ENCODE peak calls at places on chromosomes 6 and 20, in seven cellular contexts. One of them, this sample, is unnamed.
A peak's percentile ranks its signal among the peaks of the same experiment; 100 is the strongest.

GRCh38 chr6:126959765-126960164 is 158.7 kb upstream of the RSPO3 start:
- DNase-seq in activated B cell treated with CpG ODN at 0.5 μM for 24 hours: no peak
- DNase-seq in HT1080: peak; percentile 18
- DNase-seq in GOT3: no peak
- DNase-seq in DND-41: no peak
- DNase-seq in effector memory CD4-positive, alpha-beta T cell: no peak
- DNase-seq in right cardiac atrium: no peak
- DNase-seq in this sample: no peak

GRCh38 chr6:148835920-148836441 is 89.2 kb downstream of the UST start:
- DNase-seq in activated B cell treated with CpG ODN at 0.5 μM for 24 hours: no peak
- DNase-seq in HT1080: no peak
- DNase-seq in GOT3: no peak
- DNase-seq in DND-41: no peak
- DNase-seq in effector memory CD4-positive, alpha-beta T cell: no peak
- DNase-seq in right cardiac atrium: no peak
- DNase-seq in this sample: no peak

GRCh38 chr20:11108102-11108842 is 434.5 kb upstream of the JAG1 start:
- DNase-seq in activated B cell treated with CpG ODN at 0.5 μM for 24 hours: no peak
- DNase-seq in HT1080: no peak
- DNase-seq in GOT3: no peak
- DNase-seq in DND-41: no peak
- DNase-seq in effector memory CD4-positive, alpha-beta T cell: no peak
- DNase-seq in right cardiac atrium: peak; percentile 61
- DNase-seq in this sample: peak; percentile 48

GRCh38 chr20:58231678-58232077 is 3.2 kb upstream of the ANKRD60 start:
- DNase-seq in activated B cell treated with CpG ODN at 0.5 μM for 24 hours: no peak
- DNase-seq in HT1080: no peak
- DNase-seq in GOT3: no peak
- DNase-seq in DND-41: no peak
- DNase-seq in effector memory CD4-positive, alpha-beta T cell: no peak
- DNase-seq in right cardiac atrium: no peak
- DNase-seq in this sample: no peak

GRCh38 chr20:30488941-30489601 is 768.4 kb upstream of the DEFB115 start:
- DNase-seq in activated B cell treated with CpG ODN at 0.5 μM for 24 hours: no peak
- DNase-seq in HT1080: no peak
- DNase-seq in GOT3: no peak
- DNase-seq in DND-41: no peak
- DNase-seq in effector memory CD4-positive, alpha-beta T cell: no peak
- DNase-seq in right cardiac atrium: peak; percentile 40
- DNase-seq in this sample: no peak

GRCh38 chr6:4937414-4937813 is 66.4 kb downstream of the RPP40 start:
- DNase-seq in activated B cell treated with CpG ODN at 0.5 μM for 24 hours: no peak
- DNase-seq in HT1080: no peak
- DNase-seq in GOT3: no peak
- DNase-seq in DND-41: no peak
- DNase-seq in effector memory CD4-positive, alpha-beta T cell: no peak
- DNase-seq in right cardiac atrium: no peak
- DNase-seq in this sample: no peak

GRCh38 chr6:126886106-126886505 is 232.4 kb upstream of the RSPO3 start:
- DNase-seq in activated B cell treated with CpG ODN at 0.5 μM for 24 hours: no peak
- DNase-seq in HT1080: no peak
- DNase-seq in GOT3: no peak
- DNase-seq in DND-41: no peak
- DNase-seq in effector memory CD4-positive, alpha-beta T cell: no peak
- DNase-seq in right cardiac atrium: no peak
- DNase-seq in this sample: no peak

GRCh38 chr20:32037929-32038328 is 14.1 kb upstream of the HCK start:
- DNase-seq in activated B cell treated with CpG ODN at 0.5 μM for 24 hours: no peak
- DNase-seq in HT1080: peak; percentile 51
- DNase-seq in GOT3: no peak
- DNase-seq in DND-41: no peak
- DNase-seq in effector memory CD4-positive, alpha-beta T cell: no peak
- DNase-seq in right cardiac atrium: no peak
- DNase-seq in this sample: no peak

GRCh38 chr6:85679445-85680123 is 36.9 kb upstream of the SYNCRIP start:
- DNase-seq in activated B cell treated with CpG ODN at 0.5 μM for 24 hours: no peak
- DNase-seq in HT1080: peak; percentile 29
- DNase-seq in GOT3: no peak
- DNase-seq in DND-41: no peak
- DNase-seq in effector memory CD4-positive, alpha-beta T cell: no peak
- DNase-seq in right cardiac atrium: no peak
- DNase-seq in this sample: no peak

GRCh38 chr20:6780414-6780813 is 12.9 kb downstream of the BMP2 start:
- DNase-seq in activated B cell treated with CpG ODN at 0.5 μM for 24 hours: no peak
- DNase-seq in HT1080: no peak
- DNase-seq in GOT3: no peak
- DNase-seq in DND-41: no peak
- DNase-seq in effector memory CD4-positive, alpha-beta T cell: no peak
- DNase-seq in right cardiac atrium: no peak
- DNase-seq in this sample: no peak

GRCh38 chr20:62202676-62203377 is 17.3 kb downstream of the HRH3 start:
- DNase-seq in activated B cell treated with CpG ODN at 0.5 μM for 24 hours: no peak
- DNase-seq in HT1080: no peak
- DNase-seq in GOT3: no peak
- DNase-seq in DND-41: no peak
- DNase-seq in effector memory CD4-positive, alpha-beta T cell: no peak
- DNase-seq in right cardiac atrium: peak; percentile 41
- DNase-seq in this sample: peak; percentile 14

GRCh38 chr6:135254471-135254870 is 73.4 kb downstream of the MYB start:
- DNase-seq in activated B cell treated with CpG ODN at 0.5 μM for 24 hours: no peak
- DNase-seq in HT1080: no peak
- DNase-seq in GOT3: no peak
- DNase-seq in DND-41: no peak
- DNase-seq in effector memory CD4-positive, alpha-beta T cell: no peak
- DNase-seq in right cardiac atrium: no peak
- DNase-seq in this sample: no peak

GRCh38 chr20:36408219-36408618 is 102.1 kb downstream of the DLGAP4 start:
- DNase-seq in activated B cell treated with CpG ODN at 0.5 μM for 24 hours: no peak
- DNase-seq in HT1080: peak; percentile 57
- DNase-seq in GOT3: no peak
- DNase-seq in DND-41: no peak
- DNase-seq in effector memory CD4-positive, alpha-beta T cell: no peak
- DNase-seq in right cardiac atrium: no peak
- DNase-seq in this sample: no peak

GRCh38 chr6:122405417-122405816 is 6.0 kb downstream of the HSF2 start:
- DNase-seq in activated B cell treated with CpG ODN at 0.5 μM for 24 hours: no peak
- DNase-seq in HT1080: peak; percentile 10
- DNase-seq in GOT3: no peak
- DNase-seq in DND-41: no peak
- DNase-seq in effector memory CD4-positive, alpha-beta T cell: no peak
- DNase-seq in right cardiac atrium: no peak
- DNase-seq in this sample: no peak